ENCODE peak calls at places on chromosomes 13 and 19, in ten cellular contexts. M, R, E, V, P, K, U, G, C and N are unnamed samples.

GRCh38 chr13:76656056-76656455 is 230.1 kb downstream of the KCTD12 start:
- DNase-seq in M (no peak), R (no peak), E (no peak), V (no peak), P (no peak), K (no peak), U (no peak), G (no peak), C (no peak), N (no peak)

GRCh38 chr19:28603453-28603852 is 609.5 kb downstream of the UQCRFS1 start:
- DNase-seq in M (no peak), R (no peak), E (no peak), V (no peak), P (no peak), K (no peak), U (no peak), G (no peak), C (no peak), N (no peak)

GRCh38 chr13:49530452-49530851 is 34.7 kb downstream of the PHF11 start:
- DNase-seq in M (no peak), R (no peak), E (no peak), V (no peak), P (no peak), K (no peak), U (no peak), G (no peak), C (no peak), N (no peak)

GRCh38 chr13:76597868-76598267 is 288.3 kb downstream of the KCTD12 start:
- DNase-seq in M (no peak), R (no peak), E (no peak), V (no peak), P (no peak), K (no peak), U (no peak), G (no peak), C (no peak), N (no peak)

GRCh38 chr19:14614099-14614412 is 31.2 kb downstream of the CLEC17A start:
- DNase-seq in M (no peak), R (no peak), E (no peak), V (no peak), P (no peak), K (no peak), U (no peak), G (no peak), C (no peak), N (no peak)

GRCh38 chr13:105084931-105085330 is 1450.5 kb downstream of the EFNB2 start:
- DNase-seq in M (no peak), R (no peak), E (no peak), V (no peak), P (no peak), K (no peak), U (no peak), G (no peak), C (no peak), N (no peak)

GRCh38 chr19:1171755-1172352 is 2.2 kb downstream of the SBNO2 start:
- DNase-seq in M (no peak), R (no peak), E (no peak), V (no peak), P (no peak), K (no peak), U (no peak), G (no peak), C (no peak), N (peak)

GRCh38 chr13:42594577-42595571 is 20.9 kb downstream of the TNFSF11 start:
- DNase-seq in M (no peak), R (peak), E (peak), V (peak), P (peak), K (peak), U (peak), G (peak), C (no peak), N (peak)

GRCh38 chr13:20728579-20729300 is 25.2 kb downstream of the IL17D start:
- DNase-seq in M (no peak), R (no peak), E (no peak), V (no peak), P (no peak), K (no peak), U (no peak), G (no peak), C (no peak), N (no peak)